ENCODE peak calls at places on chromosome 18, in five cellular contexts. One of them, this sample, is unnamed.

GRCh38 chr18:9994701-9995100 is 80.9 kb downstream of the VAPA start:
- DNase-seq in AG10803: no peak
- DNase-seq in breast epithelium: no peak
- DNase-seq in HCT116: no peak
- DNase-seq in esophagus muscularis mucosa: peak
- DNase-seq in this sample: no peak

GRCh38 chr18:7242954-7243353 is 12.1 kb downstream of the LRRC30 start:
- DNase-seq in esophagus muscularis mucosa: no peak
- DNase-seq in breast epithelium: no peak
- DNase-seq in HCT116: no peak
- DNase-seq in AG10803: no peak
- DNase-seq in this sample: no peak

GRCh38 chr18:56770097-56770496 is 118.9 kb downstream of the WDR7 start:
- DNase-seq in HCT116: no peak
- DNase-seq in esophagus muscularis mucosa: no peak
- DNase-seq in breast epithelium: no peak
- DNase-seq in AG10803: no peak
- DNase-seq in this sample: no peak

GRCh38 chr18:7954229-7954628 is 387.1 kb downstream of the PTPRM start:
- DNase-seq in AG10803: no peak
- DNase-seq in breast epithelium: no peak
- DNase-seq in HCT116: no peak
- DNase-seq in esophagus muscularis mucosa: no peak
- DNase-seq in this sample: no peak

GRCh38 chr18:62682396-62682795 is 32.9 kb upstream of the PHLPP1 start:
- DNase-seq in esophagus muscularis mucosa: no peak
- DNase-seq in breast epithelium: no peak
- DNase-seq in AG10803: no peak
- DNase-seq in HCT116: no peak
- DNase-seq in this sample: no peak

GRCh38 chr18:79511671-79512301 is 116.1 kb downstream of the NFATC1 start:
- DNase-seq in esophagus muscularis mucosa: no peak
- DNase-seq in HCT116: no peak
- DNase-seq in breast epithelium: peak
- DNase-seq in AG10803: no peak
- DNase-seq in this sample: no peak

GRCh38 chr18:48669180-48669675 is 130.4 kb downstream of the CTIF start:
- DNase-seq in HCT116: no peak
- DNase-seq in AG10803: no peak
- DNase-seq in breast epithelium: no peak
- DNase-seq in esophagus muscularis mucosa: no peak
- DNase-seq in this sample: no peak

GRCh38 chr18:26546875-26547301 is 1.5 kb downstream of the KCTD1 start:
- DNase-seq in breast epithelium: no peak
- DNase-seq in AG10803: no peak
- DNase-seq in esophagus muscularis mucosa: no peak
- DNase-seq in HCT116: no peak
- DNase-seq in this sample: no peak

GRCh38 chr18:9120796-9121195 is 15.8 kb upstream of the ANKRD12 start:
- DNase-seq in esophagus muscularis mucosa: no peak
- DNase-seq in breast epithelium: no peak
- DNase-seq in AG10803: no peak
- DNase-seq in HCT116: no peak
- DNase-seq in this sample: no peak

GRCh38 chr18:10432781-10433180 is 21.7 kb upstream of the APCDD1 start:
- DNase-seq in esophagus muscularis mucosa: no peak
- DNase-seq in HCT116: no peak
- DNase-seq in breast epithelium: no peak
- DNase-seq in AG10803: no peak
- DNase-seq in this sample: no peak

GRCh38 chr18:48645427-48646002 is 106.7 kb downstream of the CTIF start:
- DNase-seq in esophagus muscularis mucosa: no peak
- DNase-seq in breast epithelium: no peak
- DNase-seq in HCT116: no peak
- DNase-seq in AG10803: no peak
- DNase-seq in this sample: no peak

GRCh38 chr18:34661464-34662087 is 48.5 kb upstream of the DTNA start:
- DNase-seq in breast epithelium: no peak
- DNase-seq in HCT116: peak
- DNase-seq in AG10803: peak
- DNase-seq in esophagus muscularis mucosa: no peak
- DNase-seq in this sample: no peak

GRCh38 chr18:79973517-79973916 is 9.1 kb downstream of the HSBP1L1 start:
- DNase-seq in AG10803: no peak
- DNase-seq in HCT116: no peak
- DNase-seq in esophagus muscularis mucosa: no peak
- DNase-seq in breast epithelium: no peak
- DNase-seq in this sample: no peak

GRCh38 chr18:68509902-68510301 is 205.0 kb downstream of the TMX3 start:
- DNase-seq in AG10803: no peak
- DNase-seq in HCT116: no peak
- DNase-seq in breast epithelium: no peak
- DNase-seq in esophagus muscularis mucosa: no peak
- DNase-seq in this sample: no peak

GRCh38 chr18:48124857-48125626 is 194.6 kb upstream of the SMAD2 start:
- DNase-seq in AG10803: no peak
- DNase-seq in esophagus muscularis mucosa: no peak
- DNase-seq in HCT116: no peak
- DNase-seq in breast epithelium: no peak
- DNase-seq in this sample: no peak

GRCh38 chr18:36420826-36421225 is 123.3 kb downstream of the FHOD3 start:
- DNase-seq in HCT116: no peak
- DNase-seq in esophagus muscularis mucosa: no peak
- DNase-seq in breast epithelium: no peak
- DNase-seq in AG10803: peak
- DNase-seq in this sample: no peak

GRCh38 chr18:75309564-75309963 is 99.0 kb downstream of the TSHZ1 start:
- DNase-seq in AG10803: no peak
- DNase-seq in esophagus muscularis mucosa: peak
- DNase-seq in HCT116: no peak
- DNase-seq in breast epithelium: no peak
- DNase-seq in this sample: no peak

GRCh38 chr18:1914489-1914888 is 656.8 kb downstream of the METTL4 start:
- DNase-seq in AG10803: no peak
- DNase-seq in HCT116: peak
- DNase-seq in esophagus muscularis mucosa: no peak
- DNase-seq in breast epithelium: no peak
- DNase-seq in this sample: no peak

GRCh38 chr18:49630246-49630699 is 68.4 kb downstream of the LIPG start:
- DNase-seq in HCT116: no peak
- DNase-seq in AG10803: no peak
- DNase-seq in esophagus muscularis mucosa: no peak
- DNase-seq in breast epithelium: peak
- DNase-seq in this sample: no peak

GRCh38 chr18:57087985-57088384 is 58.9 kb upstream of the BOD1L2 start:
- DNase-seq in HCT116: peak
- DNase-seq in AG10803: no peak
- DNase-seq in breast epithelium: no peak
- DNase-seq in esophagus muscularis mucosa: no peak
- DNase-seq in this sample: no peak

GRCh38 chr18:6406075-6406909 is 8.4 kb downstream of the L3MBTL4 start:
- DNase-seq in breast epithelium: peak
- DNase-seq in HCT116: no peak
- DNase-seq in esophagus muscularis mucosa: peak
- DNase-seq in AG10803: peak
- DNase-seq in this sample: no peak

GRCh38 chr18:14924226-14924625 is 176.3 kb downstream of the ANKRD30B start:
- DNase-seq in breast epithelium: no peak
- DNase-seq in HCT116: no peak
- DNase-seq in AG10803: no peak
- DNase-seq in esophagus muscularis mucosa: no peak
- DNase-seq in this sample: no peak

GRCh38 chr18:45110577-45111506 is 430.2 kb downstream of the SETBP1 start:
- DNase-seq in breast epithelium: peak
- DNase-seq in HCT116: no peak
- DNase-seq in AG10803: peak
- DNase-seq in esophagus muscularis mucosa: no peak
- DNase-seq in this sample: no peak

GRCh38 chr18:47151457-47151856 is 1.2 kb upstream of the HDHD2 start:
- DNase-seq in breast epithelium: no peak
- DNase-seq in esophagus muscularis mucosa: no peak
- DNase-seq in HCT116: no peak
- DNase-seq in AG10803: no peak
- DNase-seq in this sample: no peak

GRCh38 chr18:475202-475624 is 25.3 kb downstream of the COLEC12 start:
- DNase-seq in HCT116: no peak
- DNase-seq in esophagus muscularis mucosa: no peak
- DNase-seq in breast epithelium: no peak
- DNase-seq in AG10803: peak
- DNase-seq in this sample: peak

GRCh38 chr18:79617521-79618500 is 61.8 kb upstream of the CTDP1 start:
- DNase-seq in HCT116: no peak
- DNase-seq in AG10803: no peak
- DNase-seq in esophagus muscularis mucosa: no peak
- DNase-seq in breast epithelium: no peak
- DNase-seq in this sample: no peak

GRCh38 chr18:805008-805754 is 6.9 kb downstream of the YES1 start:
- DNase-seq in AG10803: no peak
- DNase-seq in breast epithelium: no peak
- DNase-seq in HCT116: no peak
- DNase-seq in esophagus muscularis mucosa: no peak
- DNase-seq in this sample: no peak

GRCh38 chr18:23238152-23238531 is 102.9 kb downstream of the CABLES1 start:
- DNase-seq in HCT116: no peak
- DNase-seq in esophagus muscularis mucosa: no peak
- DNase-seq in breast epithelium: peak
- DNase-seq in AG10803: peak
- DNase-seq in this sample: no peak
- H3K4me3 ChIP-seq in HCT116: no peak
- H3K4me3 ChIP-seq in esophagus muscularis mucosa: peak
- H3K4me3 ChIP-seq in breast epithelium: peak
- H3K4me3 ChIP-seq in AG10803: peak
- H3K4me3 ChIP-seq in this sample: no peak

DNA sequence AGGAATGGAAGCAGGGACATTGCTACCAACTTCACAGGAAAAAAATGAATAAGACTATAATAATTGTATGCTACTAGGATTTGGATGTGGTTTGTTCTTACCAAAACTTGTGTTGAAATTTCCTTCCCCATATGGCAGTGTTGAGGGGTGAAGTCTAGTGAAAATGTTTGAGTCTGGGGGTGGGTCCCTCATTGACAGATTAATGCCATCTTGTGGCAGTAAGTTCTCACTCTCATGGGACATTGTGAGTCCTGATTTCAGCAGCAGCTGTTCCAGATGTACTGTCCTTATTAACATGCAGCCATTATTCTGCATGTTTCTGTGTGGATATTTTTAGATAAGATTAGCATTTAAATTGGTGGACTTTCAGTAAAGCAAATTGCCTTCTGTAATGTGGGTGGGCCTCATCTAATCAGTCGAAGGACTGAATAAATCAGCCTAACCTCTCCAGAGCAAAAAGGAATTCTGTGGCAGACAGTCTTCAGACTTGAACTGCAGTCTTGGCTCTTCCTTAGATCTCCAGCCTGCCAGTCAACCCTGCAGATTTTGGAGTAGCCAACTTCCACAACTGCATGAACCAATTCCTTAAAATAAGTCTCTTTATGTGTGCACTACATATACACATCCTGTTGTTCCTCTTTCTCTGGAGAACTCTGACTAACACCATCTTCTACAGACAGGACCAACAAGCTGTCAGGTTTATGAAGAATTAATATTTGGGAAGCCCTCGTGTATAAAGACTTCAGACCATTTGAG is 138.6 kb upstream of the ZNF516 start:
- DNase-seq in HCT116: no peak
- DNase-seq in AG10803: no peak
- DNase-seq in breast epithelium: no peak
- DNase-seq in esophagus muscularis mucosa: peak
- DNase-seq in this sample: no peak
- TF ChIP-seq CTCF in HCT116: no peak
- TF ChIP-seq CTCF in AG10803: no peak
- TF ChIP-seq CTCF in breast epithelium: no peak
- TF ChIP-seq CTCF in esophagus muscularis mucosa: no peak
- TF ChIP-seq CTCF in this sample: no peak

GRCh38 chr18:43115076-43116035 is at the start of gene RIT2:
- DNase-seq in breast epithelium: no peak
- DNase-seq in HCT116: no peak
- DNase-seq in esophagus muscularis mucosa: no peak
- DNase-seq in AG10803: no peak
- DNase-seq in this sample: no peak
- H3K4me3 ChIP-seq in breast epithelium: no peak
- H3K4me3 ChIP-seq in HCT116: no peak
- H3K4me3 ChIP-seq in esophagus muscularis mucosa: no peak
- H3K4me3 ChIP-seq in AG10803: no peak
- H3K4me3 ChIP-seq in this sample: no peak

GRCh38 chr18:66564236-66564635 is 39.7 kb downstream of the CDH19 start:
- DNase-seq in HCT116: no peak
- DNase-seq in esophagus muscularis mucosa: no peak
- DNase-seq in breast epithelium: no peak
- DNase-seq in AG10803: no peak
- DNase-seq in this sample: no peak

GRCh38 chr18:66558773-66559172 is 45.1 kb downstream of the CDH19 start:
- DNase-seq in breast epithelium: no peak
- DNase-seq in HCT116: no peak
- DNase-seq in AG10803: no peak
- DNase-seq in esophagus muscularis mucosa: no peak
- DNase-seq in this sample: no peak

GRCh38 chr18:66562279-66562678 is 41.6 kb downstream of the CDH19 start:
- DNase-seq in HCT116: no peak
- DNase-seq in AG10803: no peak
- DNase-seq in esophagus muscularis mucosa: no peak
- DNase-seq in breast epithelium: no peak
- DNase-seq in this sample: no peak

GRCh38 chr18:66557091-66557490 is 46.8 kb downstream of the CDH19 start:
- DNase-seq in breast epithelium: no peak
- DNase-seq in HCT116: no peak
- DNase-seq in AG10803: no peak
- DNase-seq in esophagus muscularis mucosa: no peak
- DNase-seq in this sample: no peak

GRCh38 chr18:66560092-66560491 is 43.8 kb downstream of the CDH19 start:
- DNase-seq in breast epithelium: no peak
- DNase-seq in HCT116: no peak
- DNase-seq in esophagus muscularis mucosa: no peak
- DNase-seq in AG10803: no peak
- DNase-seq in this sample: no peak
- TF ChIP-seq CTCF in breast epithelium: no peak
- TF ChIP-seq CTCF in HCT116: no peak
- TF ChIP-seq CTCF in esophagus muscularis mucosa: no peak
- TF ChIP-seq CTCF in AG10803: no peak
- TF ChIP-seq CTCF in this sample: no peak

DNA sequence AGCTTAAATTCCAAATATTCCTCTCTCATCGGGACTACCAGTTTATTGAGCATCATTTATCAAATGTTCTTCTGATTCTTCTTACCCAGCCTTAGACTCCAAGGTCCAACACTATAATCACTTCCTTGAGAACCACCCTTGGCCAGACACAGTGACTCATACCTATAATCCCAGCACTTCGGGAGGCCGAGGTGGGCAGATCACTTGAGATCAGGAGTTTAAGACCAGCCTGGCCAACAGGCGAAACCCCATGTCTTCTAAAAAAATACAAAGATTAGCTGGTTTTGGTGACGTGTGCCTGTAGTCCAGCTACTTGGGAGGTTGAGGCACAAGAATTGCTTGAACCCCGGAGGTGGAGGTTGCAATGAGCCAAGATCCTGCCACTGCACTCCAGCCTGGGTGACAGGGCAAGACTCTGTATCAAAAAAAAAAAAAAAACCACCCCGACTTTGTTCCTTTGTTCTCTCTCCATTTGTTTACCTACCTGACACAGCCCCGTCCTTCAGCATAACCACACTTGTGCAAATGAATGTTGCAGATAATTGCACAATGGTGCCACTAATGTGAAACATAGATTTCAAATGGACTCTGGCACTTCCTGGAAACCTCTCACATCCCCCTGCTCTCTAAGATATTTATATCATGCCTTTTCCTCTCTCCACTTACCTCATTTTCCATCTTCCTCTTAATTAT is 38.9 kb upstream of the LPIN2 start:
- DNase-seq in esophagus muscularis mucosa: no peak
- DNase-seq in HCT116: no peak
- DNase-seq in AG10803: no peak
- DNase-seq in breast epithelium: no peak
- DNase-seq in this sample: no peak
- H3K4me3 ChIP-seq in esophagus muscularis mucosa: no peak
- H3K4me3 ChIP-seq in HCT116: no peak
- H3K4me3 ChIP-seq in AG10803: no peak
- H3K4me3 ChIP-seq in breast epithelium: no peak
- H3K4me3 ChIP-seq in this sample: no peak

This sample was measured in AG04449.